ENCODE peak calls at places on chromosomes 2 and 18, in ten cellular contexts. One of them, this sample, is unnamed.

GRCh38 chr2:236866542-236867340 is 218.9 kb upstream of the COPS8 start:
- DNase-seq in spleen: no peak
- DNase-seq in stimulated activated CD4-positive, alpha-beta T cell treated with anti-CD3 and anti-CD28 coated beads, Interleukin-4, amount 100 ng/mL, for 48 hours: no peak
- DNase-seq in activated CD8-positive, alpha-beta memory T cell treated with anti-CD3 and anti-CD28 coated beads, Interleukin-2, amount 50 U/mL, for 48 hours: peak
- DNase-seq in GM23338: no peak
- DNase-seq in HFF-Myc: no peak
- DNase-seq in right cardiac atrium: no peak
- DNase-seq in H54: no peak
- DNase-seq in pons: peak
- DNase-seq in GF-D8: no peak
- DNase-seq in this sample: no peak

GRCh38 chr2:230691005-230691647 is 21.5 kb upstream of the CAB39 start:
- DNase-seq in pons: no peak
- DNase-seq in GM23338: peak
- DNase-seq in spleen: no peak
- DNase-seq in H54: peak
- DNase-seq in activated CD8-positive, alpha-beta memory T cell treated with anti-CD3 and anti-CD28 coated beads, Interleukin-2, amount 50 U/mL, for 48 hours: no peak
- DNase-seq in stimulated activated CD4-positive, alpha-beta T cell treated with anti-CD3 and anti-CD28 coated beads, Interleukin-4, amount 100 ng/mL, for 48 hours: no peak
- DNase-seq in right cardiac atrium: no peak
- DNase-seq in GF-D8: no peak
- DNase-seq in HFF-Myc: no peak
- DNase-seq in this sample: no peak

GRCh38 chr2:48423376-48423775 is 106.6 kb upstream of the STON1 start:
- DNase-seq in right cardiac atrium: no peak
- DNase-seq in activated CD8-positive, alpha-beta memory T cell treated with anti-CD3 and anti-CD28 coated beads, Interleukin-2, amount 50 U/mL, for 48 hours: no peak
- DNase-seq in GF-D8: no peak
- DNase-seq in pons: no peak
- DNase-seq in H54: no peak
- DNase-seq in stimulated activated CD4-positive, alpha-beta T cell treated with anti-CD3 and anti-CD28 coated beads, Interleukin-4, amount 100 ng/mL, for 48 hours: no peak
- DNase-seq in GM23338: no peak
- DNase-seq in spleen: no peak
- DNase-seq in HFF-Myc: peak
- DNase-seq in this sample: no peak

GRCh38 chr2:195333869-195334268 is 323.2 kb upstream of the SLC39A10 start:
- DNase-seq in GF-D8: no peak
- DNase-seq in GM23338: no peak
- DNase-seq in spleen: no peak
- DNase-seq in pons: no peak
- DNase-seq in activated CD8-positive, alpha-beta memory T cell treated with anti-CD3 and anti-CD28 coated beads, Interleukin-2, amount 50 U/mL, for 48 hours: no peak
- DNase-seq in stimulated activated CD4-positive, alpha-beta T cell treated with anti-CD3 and anti-CD28 coated beads, Interleukin-4, amount 100 ng/mL, for 48 hours: no peak
- DNase-seq in HFF-Myc: no peak
- DNase-seq in right cardiac atrium: no peak
- DNase-seq in H54: no peak
- DNase-seq in this sample: no peak

GRCh38 chr18:48139427-48140347 is 209.2 kb upstream of the SMAD2 start:
- DNase-seq in GF-D8: no peak
- DNase-seq in HFF-Myc: no peak
- DNase-seq in right cardiac atrium: peak
- DNase-seq in activated CD8-positive, alpha-beta memory T cell treated with anti-CD3 and anti-CD28 coated beads, Interleukin-2, amount 50 U/mL, for 48 hours: no peak
- DNase-seq in spleen: peak
- DNase-seq in H54: peak
- DNase-seq in pons: no peak
- DNase-seq in stimulated activated CD4-positive, alpha-beta T cell treated with anti-CD3 and anti-CD28 coated beads, Interleukin-4, amount 100 ng/mL, for 48 hours: no peak
- DNase-seq in GM23338: peak
- DNase-seq in this sample: no peak

GRCh38 chr2:232363784-232364615 is 14.6 kb upstream of the ALPP start:
- DNase-seq in activated CD8-positive, alpha-beta memory T cell treated with anti-CD3 and anti-CD28 coated beads, Interleukin-2, amount 50 U/mL, for 48 hours: no peak
- DNase-seq in HFF-Myc: no peak
- DNase-seq in GM23338: no peak
- DNase-seq in right cardiac atrium: no peak
- DNase-seq in H54: no peak
- DNase-seq in GF-D8: no peak
- DNase-seq in spleen: peak
- DNase-seq in pons: no peak
- DNase-seq in stimulated activated CD4-positive, alpha-beta T cell treated with anti-CD3 and anti-CD28 coated beads, Interleukin-4, amount 100 ng/mL, for 48 hours: no peak
- DNase-seq in this sample: peak

GRCh38 chr2:228728961-228729360 is 542.1 kb downstream of the PID1 start:
- DNase-seq in activated CD8-positive, alpha-beta memory T cell treated with anti-CD3 and anti-CD28 coated beads, Interleukin-2, amount 50 U/mL, for 48 hours: no peak
- DNase-seq in stimulated activated CD4-positive, alpha-beta T cell treated with anti-CD3 and anti-CD28 coated beads, Interleukin-4, amount 100 ng/mL, for 48 hours: no peak
- DNase-seq in GF-D8: no peak
- DNase-seq in spleen: no peak
- DNase-seq in right cardiac atrium: no peak
- DNase-seq in H54: no peak
- DNase-seq in HFF-Myc: no peak
- DNase-seq in GM23338: peak
- DNase-seq in pons: no peak
- DNase-seq in this sample: no peak

GRCh38 chr2:157312866-157313486 is 12.6 kb downstream of the ERMN start:
- DNase-seq in GM23338: no peak
- DNase-seq in activated CD8-positive, alpha-beta memory T cell treated with anti-CD3 and anti-CD28 coated beads, Interleukin-2, amount 50 U/mL, for 48 hours: no peak
- DNase-seq in stimulated activated CD4-positive, alpha-beta T cell treated with anti-CD3 and anti-CD28 coated beads, Interleukin-4, amount 100 ng/mL, for 48 hours: no peak
- DNase-seq in H54: no peak
- DNase-seq in GF-D8: no peak
- DNase-seq in pons: no peak
- DNase-seq in right cardiac atrium: no peak
- DNase-seq in HFF-Myc: no peak
- DNase-seq in spleen: no peak
- DNase-seq in this sample: no peak

GRCh38 chr2:126344498-126344897 is 311.5 kb upstream of the GYPC start:
- DNase-seq in activated CD8-positive, alpha-beta memory T cell treated with anti-CD3 and anti-CD28 coated beads, Interleukin-2, amount 50 U/mL, for 48 hours: no peak
- DNase-seq in spleen: no peak
- DNase-seq in GF-D8: no peak
- DNase-seq in stimulated activated CD4-positive, alpha-beta T cell treated with anti-CD3 and anti-CD28 coated beads, Interleukin-4, amount 100 ng/mL, for 48 hours: no peak
- DNase-seq in GM23338: no peak
- DNase-seq in right cardiac atrium: no peak
- DNase-seq in pons: no peak
- DNase-seq in H54: no peak
- DNase-seq in HFF-Myc: no peak
- DNase-seq in this sample: no peak

GRCh38 chr2:75637568-75637967 is 9.0 kb upstream of the MRPL19 start:
- DNase-seq in spleen: no peak
- DNase-seq in activated CD8-positive, alpha-beta memory T cell treated with anti-CD3 and anti-CD28 coated beads, Interleukin-2, amount 50 U/mL, for 48 hours: no peak
- DNase-seq in GM23338: no peak
- DNase-seq in pons: no peak
- DNase-seq in HFF-Myc: no peak
- DNase-seq in stimulated activated CD4-positive, alpha-beta T cell treated with anti-CD3 and anti-CD28 coated beads, Interleukin-4, amount 100 ng/mL, for 48 hours: no peak
- DNase-seq in GF-D8: no peak
- DNase-seq in right cardiac atrium: no peak
- DNase-seq in H54: no peak
- DNase-seq in this sample: no peak